ENCODE peak calls at places on chromosome 2, in four cellular contexts. I is A549, G is B cell, N is Calu3. J is an unnamed sample.

GRCh38 chr2:164073053-164073757 is 337.4 kb upstream of the FIGN start:
- DNase-seq in I (no peak), G (no peak), N (no peak), J (no peak)

GRCh38 chr2:38163006-38163405 is 87.1 kb upstream of the CYP1B1 start:
- DNase-seq in I (peak; percentile 29), G (no peak), N (no peak), J (no peak)

GRCh38 chr2:66494708-66495107 is 59.8 kb downstream of the MEIS1 start:
- DNase-seq in I (peak; percentile 25), N (peak; percentile 24), G (no peak), J (peak; percentile 45)

GRCh38 chr2:219902870-219903269 is 275.4 kb downstream of the SLC4A3 start:
- DNase-seq in N (no peak), I (no peak), G (no peak), J (no peak)

GRCh38 chr2:164917296-164917903 is 37.9 kb downstream of the SLC38A11 start:
- DNase-seq in G (no peak), N (peak; percentile 62), I (peak; percentile 56), J (no peak)

GRCh38 chr2:5668682-5669267 is 23.4 kb upstream of the SOX11 start:
- DNase-seq in N (no peak), G (no peak), I (no peak), J (no peak)

GRCh38 chr2:201733544-201733943 is 35.1 kb upstream of the MPP4 start:
- DNase-seq in G (no peak), N (no peak), I (no peak), J (peak; percentile 28)

GRCh38 chr2:96538487-96539214 is 2.1 kb downstream of the ARID5A start:
- DNase-seq in I (no peak), N (no peak), G (peak; percentile 72), J (no peak)

GRCh38 chr2:43519711-43520221 is 76.1 kb downstream of the THADA start:
- DNase-seq in N (peak; percentile 10), I (peak; percentile 39), G (no peak), J (peak; percentile 33)

GRCh38 chr2:97763176-97763845 is 49.9 kb downstream of the ZAP70 start:
- DNase-seq in I (no peak), G (no peak), N (no peak), J (no peak)

GRCh38 chr2:27170569-27171337 is 21.9 kb downstream of the TCF23 start:
- DNase-seq in N (no peak), I (no peak), G (no peak), J (no peak)

GRCh38 chr2:236607471-236608307 is 38.1 kb downstream of the ACKR3 start:
- DNase-seq in G (no peak), N (no peak), I (peak; percentile 11), J (no peak)

GRCh38 chr2:223648755-223649154 is 46.6 kb upstream of the SCG2 start:
- DNase-seq in N (no peak), I (no peak), G (no peak), J (no peak)

GRCh38 chr2:8513601-8514273 is 168.1 kb upstream of the ID2 start:
- DNase-seq in G (no peak), N (no peak), I (no peak), J (no peak)

GRCh38 chr2:85789271-85789670 is 35.5 kb downstream of the ATOH8 start:
- DNase-seq in I (no peak), G (no peak), N (no peak), J (no peak)

GRCh38 chr2:169799555-169799954 is 884 bp downstream of the SSB start:
- DNase-seq in G (no peak), I (no peak), N (no peak), J (no peak)

GRCh38 chr2:234829074-234829455 is 122.8 kb upstream of the SH3BP4 start:
- DNase-seq in G (no peak), N (no peak), I (no peak), J (no peak)

GRCh38 chr2:164739966-164740365 is 101.7 kb downstream of the COBLL1 start:
- DNase-seq in N (no peak), I (no peak), G (no peak), J (peak; percentile 55)

GRCh38 chr2:67311536-67311935 is 85.6 kb upstream of the ETAA1 start:
- DNase-seq in G (no peak), N (no peak), I (no peak), J (peak; percentile 57)

GRCh38 chr2:233974530-233975071 is 57.4 kb downstream of the TRPM8 start:
- DNase-seq in I (peak; percentile 98), N (peak; percentile 95), G (no peak), J (peak; percentile 80)

GRCh38 chr2:47299555-47299954 is 103.4 kb upstream of the MSH2 start:
- DNase-seq in N (no peak), G (no peak), I (peak; percentile 79), J (no peak)

GRCh38 chr2:133171396-133172004 is 396.8 kb downstream of the NCKAP5 start:
- DNase-seq in I (peak; percentile 66), G (no peak), N (peak; percentile 46), J (peak; percentile 26)

GRCh38 chr2:177763532-177764265 is 308.9 kb downstream of the PDE11A start:
- DNase-seq in I (peak; percentile 72), N (peak; percentile 82), G (peak; percentile 50), J (peak; percentile 58)

GRCh38 chr2:99066075-99066557 is 75.4 kb upstream of the C2orf15 start:
- DNase-seq in I (peak; percentile 60), G (no peak), N (peak; percentile 32), J (peak; percentile 38)

GRCh38 chr2:207683879-207684627 is 27.4 kb upstream of the CCNYL1 start:
- DNase-seq in G (no peak), I (peak; percentile 96), N (peak; percentile 24), J (no peak)

GRCh38 chr2:30371772-30372373 is 75.2 kb upstream of the LCLAT1 start:
- DNase-seq in N (no peak), I (no peak), G (no peak), J (no peak)

GRCh38 chr2:28312307-28313278 is 80.1 kb upstream of the FOSL2 start:
- DNase-seq in I (no peak), N (no peak), G (no peak), J (no peak)
- TF ChIP-seq CTCF in I (no peak), N (no peak), G (no peak), J (no peak)

GRCh38 chr2:217932661-217933325 is 70.0 kb downstream of the TNS1 start:
- DNase-seq in G (no peak), N (no peak), I (no peak), J (no peak)
- TF ChIP-seq CTCF in G (no peak), N (no peak), I (no peak), J (no peak)

GRCh38 chr2:182855376-182855775 is 11.1 kb downstream of the FRZB start:
- DNase-seq in I (no peak), G (no peak), N (no peak), J (no peak)
- TF ChIP-seq CTCF in I (no peak), G (no peak), N (no peak), J (no peak)

DNA sequence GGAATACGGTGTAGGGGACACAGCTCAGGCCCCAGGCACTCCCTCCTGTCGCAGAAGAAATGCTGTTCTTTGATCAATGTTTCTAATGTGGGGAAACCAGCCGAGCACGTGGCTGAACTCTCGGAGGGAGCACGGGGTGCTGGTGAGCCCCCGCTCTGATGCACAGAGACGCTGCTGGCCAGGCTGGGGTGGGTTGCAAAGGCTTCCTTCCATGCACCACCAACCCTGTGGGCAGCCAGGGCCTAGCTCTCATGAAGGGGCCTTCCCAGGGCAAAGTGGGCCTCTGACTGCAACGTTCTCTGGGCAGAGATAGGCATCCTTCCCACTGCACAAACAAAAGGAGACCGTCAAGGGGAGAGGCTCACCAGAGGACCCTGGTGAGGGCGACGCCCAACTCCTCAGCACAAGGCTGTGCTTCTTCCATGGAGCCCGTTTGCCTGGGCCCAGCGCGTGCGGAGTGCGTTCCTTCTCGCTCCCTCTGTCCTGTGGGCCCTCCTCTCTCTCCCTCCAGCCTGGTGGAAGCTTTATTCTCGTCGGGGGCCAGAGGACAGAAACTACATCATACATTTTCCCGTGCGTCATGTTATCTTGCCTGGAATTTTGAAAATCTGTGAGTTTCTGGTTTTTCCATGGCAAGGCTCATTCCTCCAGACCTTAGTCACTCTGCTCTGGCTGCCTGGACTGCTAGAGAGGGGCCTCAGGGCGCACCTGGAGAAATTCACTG is 61.1 kb upstream of the SP3 start:
- DNase-seq in G (no peak), I (no peak), N (no peak), J (no peak)
- TF ChIP-seq CTCF in G (no peak), I (no peak), N (no peak), J (no peak)

DNA sequence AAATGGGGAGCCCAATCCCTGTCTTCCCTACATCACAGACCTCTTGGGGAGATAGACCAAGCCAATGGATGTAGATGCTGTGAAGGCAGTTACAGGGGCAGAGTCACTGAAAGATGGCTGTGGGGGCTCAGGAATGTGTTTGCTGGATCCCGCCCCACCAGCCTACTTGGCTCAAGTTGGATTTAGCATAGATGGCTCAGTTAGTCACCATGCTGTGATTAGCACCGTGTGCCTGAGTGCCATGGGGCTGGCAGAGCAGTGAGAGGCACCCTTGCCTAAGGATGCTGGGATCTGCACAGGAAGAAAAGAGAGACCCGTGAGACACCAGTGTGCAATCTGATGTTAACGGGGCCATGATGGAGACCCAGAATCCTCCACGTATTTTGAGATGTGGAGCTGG is 228.3 kb downstream of the DYSF start:
- DNase-seq in I (no peak), G (no peak), N (no peak), J (no peak)
- TF ChIP-seq CTCF in I (no peak), G (no peak), N (no peak), J (no peak)

GRCh38 chr2:218010116-218010837 is 7.5 kb upstream of the TNS1 start:
- DNase-seq in G (peak; percentile 84), I (peak; percentile 25), N (peak; percentile 76), J (peak; percentile 80)
- TF ChIP-seq CTCF in G (peak; percentile 19), I (peak; percentile 58), N (no peak), J (peak; percentile 79)

J was measured in RWPE1.